ENCODE peak calls at places on chromosome 13, in five cellular contexts. One of them, this sample, is unnamed.

GRCh38 chr13:71864094-71864980 is 2.7 kb downstream of the DACH1 start:
- DNase-seq in activated T-cell treated with anti-CD3 and anti-CD28 coated beads, Interleukin-2, amount 50 U/mL, for 72 hours: peak; percentile 53
- DNase-seq in GM18507: no peak
- DNase-seq in naive thymus-derived CD4-positive, alpha-beta T cell: peak; percentile 16
- DNase-seq in fibroblast of villous mesenchyme: peak; percentile 49
- DNase-seq in this sample: no peak

GRCh38 chr13:49627831-49628652 is at the start of gene ARL11:
- DNase-seq in naive thymus-derived CD4-positive, alpha-beta T cell: peak; percentile 48
- DNase-seq in GM18507: peak; percentile 77
- DNase-seq in activated T-cell treated with anti-CD3 and anti-CD28 coated beads, Interleukin-2, amount 50 U/mL, for 72 hours: peak; percentile 62
- DNase-seq in fibroblast of villous mesenchyme: no peak
- DNase-seq in this sample: no peak

GRCh38 chr13:21069561-21070004 is 8.2 kb upstream of the LATS2 start:
- DNase-seq in naive thymus-derived CD4-positive, alpha-beta T cell: no peak
- DNase-seq in GM18507: no peak
- DNase-seq in fibroblast of villous mesenchyme: peak; percentile 99
- DNase-seq in activated T-cell treated with anti-CD3 and anti-CD28 coated beads, Interleukin-2, amount 50 U/mL, for 72 hours: no peak
- DNase-seq in this sample: peak; percentile 99

GRCh38 chr13:100396771-100397170 is 191.8 kb downstream of the GGACT start:
- DNase-seq in GM18507: no peak
- DNase-seq in naive thymus-derived CD4-positive, alpha-beta T cell: no peak
- DNase-seq in activated T-cell treated with anti-CD3 and anti-CD28 coated beads, Interleukin-2, amount 50 U/mL, for 72 hours: no peak
- DNase-seq in fibroblast of villous mesenchyme: no peak
- DNase-seq in this sample: no peak

GRCh38 chr13:114017028-114017630 is 43.3 kb upstream of the C13orf46 start:
- DNase-seq in naive thymus-derived CD4-positive, alpha-beta T cell: no peak
- DNase-seq in GM18507: no peak
- DNase-seq in fibroblast of villous mesenchyme: peak; percentile 45
- DNase-seq in activated T-cell treated with anti-CD3 and anti-CD28 coated beads, Interleukin-2, amount 50 U/mL, for 72 hours: no peak
- DNase-seq in this sample: peak; percentile 42

GRCh38 chr13:93727301-93728141 is 500.9 kb downstream of the GPC6 start:
- DNase-seq in activated T-cell treated with anti-CD3 and anti-CD28 coated beads, Interleukin-2, amount 50 U/mL, for 72 hours: no peak
- DNase-seq in GM18507: no peak
- DNase-seq in fibroblast of villous mesenchyme: peak; percentile 90
- DNase-seq in naive thymus-derived CD4-positive, alpha-beta T cell: no peak
- DNase-seq in this sample: peak; percentile 82

GRCh38 chr13:101626925-101627555 is 174.6 kb downstream of the ITGBL1 start:
- DNase-seq in fibroblast of villous mesenchyme: peak; percentile 69
- DNase-seq in naive thymus-derived CD4-positive, alpha-beta T cell: peak; percentile 47
- DNase-seq in GM18507: peak; percentile 11
- DNase-seq in activated T-cell treated with anti-CD3 and anti-CD28 coated beads, Interleukin-2, amount 50 U/mL, for 72 hours: peak; percentile 53
- DNase-seq in this sample: peak; percentile 2

GRCh38 chr13:94228781-94229180 is 250.7 kb downstream of the DCT start:
- DNase-seq in naive thymus-derived CD4-positive, alpha-beta T cell: no peak
- DNase-seq in fibroblast of villous mesenchyme: peak; percentile 12
- DNase-seq in GM18507: no peak
- DNase-seq in activated T-cell treated with anti-CD3 and anti-CD28 coated beads, Interleukin-2, amount 50 U/mL, for 72 hours: no peak
- DNase-seq in this sample: peak; percentile 25

GRCh38 chr13:59906413-59907027 is 257.2 kb downstream of the DIAPH3 start:
- DNase-seq in naive thymus-derived CD4-positive, alpha-beta T cell: no peak
- DNase-seq in GM18507: no peak
- DNase-seq in activated T-cell treated with anti-CD3 and anti-CD28 coated beads, Interleukin-2, amount 50 U/mL, for 72 hours: no peak
- DNase-seq in fibroblast of villous mesenchyme: peak; percentile 52
- DNase-seq in this sample: peak; percentile 58

GRCh38 chr13:70932511-70932910 is 824.3 kb upstream of the KLHL1 start:
- DNase-seq in fibroblast of villous mesenchyme: no peak
- DNase-seq in GM18507: no peak
- DNase-seq in naive thymus-derived CD4-positive, alpha-beta T cell: no peak
- DNase-seq in activated T-cell treated with anti-CD3 and anti-CD28 coated beads, Interleukin-2, amount 50 U/mL, for 72 hours: no peak
- DNase-seq in this sample: no peak

GRCh38 chr13:96089139-96089538 is 768 bp upstream of the HS6ST3 start:
- DNase-seq in fibroblast of villous mesenchyme: no peak
- DNase-seq in activated T-cell treated with anti-CD3 and anti-CD28 coated beads, Interleukin-2, amount 50 U/mL, for 72 hours: no peak
- DNase-seq in naive thymus-derived CD4-positive, alpha-beta T cell: no peak
- DNase-seq in GM18507: no peak
- DNase-seq in this sample: no peak

This sample was measured in IMR-90.